ENCODE peak calls at places on chromosomes 3 and 15, in ten cellular contexts. One of them, this sample, is unnamed. For H3K9me3, the result is how much of the 10 kb centered on the place peaks cover.

GRCh38 chr3:190972840-190973270 is 110.4 kb upstream of the GMNC start:
- DNase-seq in suprapubic skin: no peak
- DNase-seq in left lung: no peak
- DNase-seq in PC-9: no peak
- DNase-seq in lower lobe of right lung: no peak
- DNase-seq in neural progenitor cell: no peak
- DNase-seq in trophoblast cell: no peak
- DNase-seq in neuronal stem cell: no peak
- DNase-seq in astrocyte: no peak
- DNase-seq in CD4-positive, CD25-positive, alpha-beta regulatory T cell: no peak
- DNase-seq in this sample: no peak

GRCh38 chr15:89631902-89632264 is 23.4 kb downstream of the KIF7 start:
- DNase-seq in left lung: no peak
- DNase-seq in neural progenitor cell: no peak
- DNase-seq in astrocyte: no peak
- DNase-seq in neuronal stem cell: no peak
- DNase-seq in CD4-positive, CD25-positive, alpha-beta regulatory T cell: no peak
- DNase-seq in trophoblast cell: no peak
- DNase-seq in PC-9: no peak
- DNase-seq in suprapubic skin: peak
- DNase-seq in lower lobe of right lung: no peak
- DNase-seq in this sample: no peak

GRCh38 chr15:70669966-70670658 is 93.2 kb downstream of the UACA start:
- DNase-seq in trophoblast cell: peak
- DNase-seq in suprapubic skin: no peak
- DNase-seq in CD4-positive, CD25-positive, alpha-beta regulatory T cell: no peak
- DNase-seq in lower lobe of right lung: no peak
- DNase-seq in neuronal stem cell: no peak
- DNase-seq in PC-9: no peak
- DNase-seq in astrocyte: no peak
- DNase-seq in left lung: no peak
- DNase-seq in neural progenitor cell: no peak
- DNase-seq in this sample: no peak

GRCh38 chr3:34924961-34925360 is 714.4 kb upstream of the ARPP21 start:
- DNase-seq in CD4-positive, CD25-positive, alpha-beta regulatory T cell: no peak
- DNase-seq in left lung: no peak
- DNase-seq in trophoblast cell: no peak
- DNase-seq in suprapubic skin: no peak
- DNase-seq in astrocyte: no peak
- DNase-seq in neuronal stem cell: no peak
- DNase-seq in neural progenitor cell: no peak
- DNase-seq in lower lobe of right lung: no peak
- DNase-seq in PC-9: no peak
- DNase-seq in this sample: no peak

GRCh38 chr3:143671641-143672040 is 176.6 kb downstream of the SLC9A9 start:
- DNase-seq in trophoblast cell: no peak
- DNase-seq in suprapubic skin: no peak
- DNase-seq in lower lobe of right lung: no peak
- DNase-seq in left lung: no peak
- DNase-seq in PC-9: no peak
- DNase-seq in neural progenitor cell: no peak
- DNase-seq in neuronal stem cell: no peak
- DNase-seq in CD4-positive, CD25-positive, alpha-beta regulatory T cell: no peak
- DNase-seq in astrocyte: no peak
- DNase-seq in this sample: no peak

GRCh38 chr3:59052803-59053411 is 3.1 kb upstream of the CFAP20DC start:
- DNase-seq in PC-9: no peak
- DNase-seq in suprapubic skin: no peak
- DNase-seq in astrocyte: peak
- DNase-seq in CD4-positive, CD25-positive, alpha-beta regulatory T cell: peak
- DNase-seq in neuronal stem cell: no peak
- DNase-seq in lower lobe of right lung: no peak
- DNase-seq in left lung: no peak
- DNase-seq in neural progenitor cell: peak
- DNase-seq in trophoblast cell: no peak
- DNase-seq in this sample: no peak

GRCh38 chr3:143327388-143327787 is 207.8 kb downstream of the CHST2 start:
- DNase-seq in PC-9: no peak
- DNase-seq in trophoblast cell: no peak
- DNase-seq in CD4-positive, CD25-positive, alpha-beta regulatory T cell: no peak
- DNase-seq in neural progenitor cell: no peak
- DNase-seq in left lung: no peak
- DNase-seq in lower lobe of right lung: no peak
- DNase-seq in suprapubic skin: no peak
- DNase-seq in neuronal stem cell: no peak
- DNase-seq in astrocyte: no peak
- DNase-seq in this sample: no peak

GRCh38 chr3:131526801-131527347 is 24.1 kb upstream of the MRPL3 start:
- DNase-seq in astrocyte: peak
- DNase-seq in PC-9: peak
- DNase-seq in trophoblast cell: peak
- DNase-seq in lower lobe of right lung: peak
- DNase-seq in suprapubic skin: no peak
- DNase-seq in neural progenitor cell: peak
- DNase-seq in left lung: peak
- DNase-seq in neuronal stem cell: peak
- DNase-seq in CD4-positive, CD25-positive, alpha-beta regulatory T cell: no peak
- DNase-seq in this sample: no peak

GRCh38 chr15:80985976-80986375 is 3.6 kb downstream of the MESD start:
- DNase-seq in astrocyte: no peak
- DNase-seq in CD4-positive, CD25-positive, alpha-beta regulatory T cell: no peak
- DNase-seq in neural progenitor cell: no peak
- DNase-seq in PC-9: no peak
- DNase-seq in left lung: no peak
- DNase-seq in neuronal stem cell: no peak
- DNase-seq in trophoblast cell: no peak
- DNase-seq in suprapubic skin: no peak
- DNase-seq in lower lobe of right lung: no peak
- DNase-seq in this sample: no peak

GRCh38 chr15:33468740-33469139 is 158.0 kb downstream of the RYR3 start:
- DNase-seq in neuronal stem cell: no peak
- DNase-seq in left lung: no peak
- DNase-seq in PC-9: no peak
- DNase-seq in neural progenitor cell: no peak
- DNase-seq in suprapubic skin: no peak
- DNase-seq in trophoblast cell: no peak
- DNase-seq in astrocyte: no peak
- DNase-seq in lower lobe of right lung: no peak
- DNase-seq in CD4-positive, CD25-positive, alpha-beta regulatory T cell: no peak
- DNase-seq in this sample: no peak

GRCh38 chr3:190083631-190084030 is 37.1 kb downstream of the P3H2 start:
- DNase-seq in left lung: no peak
- DNase-seq in suprapubic skin: no peak
- DNase-seq in neural progenitor cell: no peak
- DNase-seq in PC-9: no peak
- DNase-seq in neuronal stem cell: no peak
- DNase-seq in trophoblast cell: no peak
- DNase-seq in astrocyte: no peak
- DNase-seq in CD4-positive, CD25-positive, alpha-beta regulatory T cell: no peak
- DNase-seq in lower lobe of right lung: no peak
- DNase-seq in this sample: no peak

GRCh38 chr3:10137178-10137577 is 4.4 kb upstream of the VHL start:
- DNase-seq in neural progenitor cell: no peak
- DNase-seq in left lung: no peak
- DNase-seq in trophoblast cell: peak
- DNase-seq in suprapubic skin: no peak
- DNase-seq in CD4-positive, CD25-positive, alpha-beta regulatory T cell: no peak
- DNase-seq in astrocyte: no peak
- DNase-seq in lower lobe of right lung: no peak
- DNase-seq in PC-9: peak
- DNase-seq in neuronal stem cell: no peak
- DNase-seq in this sample: no peak

GRCh38 chr3:126180477-126181397 is at the start of gene ALDH1L1:
- DNase-seq in neuronal stem cell: peak
- DNase-seq in left lung: peak
- DNase-seq in CD4-positive, CD25-positive, alpha-beta regulatory T cell: no peak
- DNase-seq in trophoblast cell: peak
- DNase-seq in astrocyte: peak
- DNase-seq in neural progenitor cell: peak
- DNase-seq in suprapubic skin: no peak
- DNase-seq in PC-9: peak
- DNase-seq in lower lobe of right lung: peak
- DNase-seq in this sample: no peak

GRCh38 chr3:94961423-94962100 is 898.7 kb downstream of the NSUN3 start:
- DNase-seq in lower lobe of right lung: no peak
- DNase-seq in neuronal stem cell: no peak
- DNase-seq in astrocyte: no peak
- DNase-seq in neural progenitor cell: no peak
- DNase-seq in CD4-positive, CD25-positive, alpha-beta regulatory T cell: no peak
- DNase-seq in left lung: no peak
- DNase-seq in trophoblast cell: peak
- DNase-seq in suprapubic skin: no peak
- DNase-seq in PC-9: no peak
- DNase-seq in this sample: no peak

GRCh38 chr3:194139085-194139976 is 3.4 kb downstream of the HES1 start:
- DNase-seq in lower lobe of right lung: no peak
- DNase-seq in trophoblast cell: no peak
- DNase-seq in neural progenitor cell: peak
- DNase-seq in PC-9: peak
- DNase-seq in left lung: no peak
- DNase-seq in astrocyte: peak
- DNase-seq in suprapubic skin: no peak
- DNase-seq in CD4-positive, CD25-positive, alpha-beta regulatory T cell: no peak
- DNase-seq in neuronal stem cell: peak
- DNase-seq in this sample: no peak

GRCh38 chr3:134126153-134126552 is 96.4 kb upstream of the SLCO2A1 start:
- DNase-seq in astrocyte: no peak
- DNase-seq in PC-9: no peak
- DNase-seq in CD4-positive, CD25-positive, alpha-beta regulatory T cell: no peak
- DNase-seq in neuronal stem cell: no peak
- DNase-seq in left lung: no peak
- DNase-seq in lower lobe of right lung: no peak
- DNase-seq in neural progenitor cell: no peak
- DNase-seq in trophoblast cell: no peak
- DNase-seq in suprapubic skin: no peak
- DNase-seq in this sample: no peak
- H3K9me3 ChIP-seq in astrocyte: under half
- H3K9me3 ChIP-seq in PC-9: under half
- H3K9me3 ChIP-seq in CD4-positive, CD25-positive, alpha-beta regulatory T cell: under half
- H3K9me3 ChIP-seq in neuronal stem cell: under half
- H3K9me3 ChIP-seq in left lung: under half
- H3K9me3 ChIP-seq in lower lobe of right lung: under half
- H3K9me3 ChIP-seq in neural progenitor cell: under half
- H3K9me3 ChIP-seq in trophoblast cell: under half
- H3K9me3 ChIP-seq in suprapubic skin: under half
- H3K9me3 ChIP-seq in this sample: under half

GRCh38 chr15:25067725-25068309 is 113.0 kb downstream of the SNRPN start:
- DNase-seq in left lung: no peak
- DNase-seq in neuronal stem cell: no peak
- DNase-seq in neural progenitor cell: no peak
- DNase-seq in CD4-positive, CD25-positive, alpha-beta regulatory T cell: no peak
- DNase-seq in trophoblast cell: no peak
- DNase-seq in PC-9: no peak
- DNase-seq in astrocyte: no peak
- DNase-seq in lower lobe of right lung: no peak
- DNase-seq in suprapubic skin: no peak
- DNase-seq in this sample: no peak
- H3K9me3 ChIP-seq in left lung: half or more
- H3K9me3 ChIP-seq in neuronal stem cell: half or more
- H3K9me3 ChIP-seq in neural progenitor cell: under half
- H3K9me3 ChIP-seq in CD4-positive, CD25-positive, alpha-beta regulatory T cell: half or more
- H3K9me3 ChIP-seq in trophoblast cell: half or more
- H3K9me3 ChIP-seq in PC-9: under half
- H3K9me3 ChIP-seq in astrocyte: half or more
- H3K9me3 ChIP-seq in lower lobe of right lung: half or more
- H3K9me3 ChIP-seq in suprapubic skin: half or more
- H3K9me3 ChIP-seq in this sample: half or more

GRCh38 chr15:79914728-79915127 is 17.9 kb upstream of the MTHFS start:
- DNase-seq in neuronal stem cell: no peak
- DNase-seq in astrocyte: no peak
- DNase-seq in suprapubic skin: no peak
- DNase-seq in neural progenitor cell: no peak
- DNase-seq in trophoblast cell: no peak
- DNase-seq in lower lobe of right lung: no peak
- DNase-seq in left lung: no peak
- DNase-seq in PC-9: no peak
- DNase-seq in CD4-positive, CD25-positive, alpha-beta regulatory T cell: no peak
- DNase-seq in this sample: no peak

GRCh38 chr15:79919090-79919748 is 22.4 kb upstream of the MTHFS start:
- DNase-seq in trophoblast cell: no peak
- DNase-seq in neural progenitor cell: peak
- DNase-seq in PC-9: no peak
- DNase-seq in astrocyte: no peak
- DNase-seq in left lung: no peak
- DNase-seq in suprapubic skin: no peak
- DNase-seq in lower lobe of right lung: no peak
- DNase-seq in CD4-positive, CD25-positive, alpha-beta regulatory T cell: no peak
- DNase-seq in neuronal stem cell: no peak
- DNase-seq in this sample: no peak

GRCh38 chr15:79919749-79920511 is 23.1 kb upstream of the MTHFS start:
- DNase-seq in CD4-positive, CD25-positive, alpha-beta regulatory T cell: no peak
- DNase-seq in neural progenitor cell: peak
- DNase-seq in PC-9: no peak
- DNase-seq in lower lobe of right lung: no peak
- DNase-seq in left lung: no peak
- DNase-seq in trophoblast cell: no peak
- DNase-seq in neuronal stem cell: no peak
- DNase-seq in astrocyte: no peak
- DNase-seq in suprapubic skin: no peak
- DNase-seq in this sample: no peak

GRCh38 chr15:79916424-79916823 is 19.6 kb upstream of the MTHFS start:
- DNase-seq in astrocyte: no peak
- DNase-seq in PC-9: no peak
- DNase-seq in suprapubic skin: no peak
- DNase-seq in neuronal stem cell: no peak
- DNase-seq in left lung: no peak
- DNase-seq in lower lobe of right lung: no peak
- DNase-seq in CD4-positive, CD25-positive, alpha-beta regulatory T cell: no peak
- DNase-seq in neural progenitor cell: no peak
- DNase-seq in trophoblast cell: no peak
- DNase-seq in this sample: no peak

DNA sequence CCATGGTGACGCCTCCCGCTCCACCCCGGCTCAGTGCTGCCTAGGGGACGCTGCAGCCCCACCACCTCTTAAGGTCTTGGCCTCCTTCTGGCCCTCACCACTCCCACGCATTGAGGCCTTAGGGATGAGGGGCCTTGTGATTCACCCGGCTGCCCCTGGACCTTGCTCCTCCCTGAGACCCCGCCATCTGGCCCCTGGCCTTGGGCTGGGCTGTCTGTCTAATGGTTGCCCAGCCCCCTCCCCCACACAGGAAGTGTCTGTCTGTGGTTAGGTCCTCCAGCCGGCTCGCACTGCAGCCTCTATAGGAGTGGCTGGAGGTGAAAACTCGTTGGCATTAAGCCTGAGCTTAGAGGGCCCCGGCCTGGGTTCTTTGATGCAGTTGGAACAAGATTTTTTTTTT is 21.5 kb upstream of the MTHFS start:
- DNase-seq in left lung: no peak
- DNase-seq in neuronal stem cell: no peak
- DNase-seq in lower lobe of right lung: peak
- DNase-seq in trophoblast cell: no peak
- DNase-seq in astrocyte: no peak
- DNase-seq in neural progenitor cell: peak
- DNase-seq in suprapubic skin: no peak
- DNase-seq in CD4-positive, CD25-positive, alpha-beta regulatory T cell: no peak
- DNase-seq in PC-9: no peak
- DNase-seq in this sample: no peak
- H3K9me3 ChIP-seq in left lung: half or more
- H3K9me3 ChIP-seq in neuronal stem cell: half or more
- H3K9me3 ChIP-seq in lower lobe of right lung: half or more
- H3K9me3 ChIP-seq in trophoblast cell: under half
- H3K9me3 ChIP-seq in astrocyte: under half
- H3K9me3 ChIP-seq in neural progenitor cell: under half
- H3K9me3 ChIP-seq in suprapubic skin: half or more
- H3K9me3 ChIP-seq in CD4-positive, CD25-positive, alpha-beta regulatory T cell: half or more
- H3K9me3 ChIP-seq in PC-9: under half
- H3K9me3 ChIP-seq in this sample: under half

GRCh38 chr15:25052191-25052999 is 97.6 kb downstream of the SNRPN start:
- DNase-seq in CD4-positive, CD25-positive, alpha-beta regulatory T cell: no peak
- DNase-seq in trophoblast cell: no peak
- DNase-seq in neuronal stem cell: no peak
- DNase-seq in lower lobe of right lung: no peak
- DNase-seq in left lung: no peak
- DNase-seq in astrocyte: no peak
- DNase-seq in PC-9: no peak
- DNase-seq in suprapubic skin: peak
- DNase-seq in neural progenitor cell: no peak
- DNase-seq in this sample: no peak
- H3K9me3 ChIP-seq in CD4-positive, CD25-positive, alpha-beta regulatory T cell: half or more
- H3K9me3 ChIP-seq in trophoblast cell: half or more
- H3K9me3 ChIP-seq in neuronal stem cell: half or more
- H3K9me3 ChIP-seq in lower lobe of right lung: half or more
- H3K9me3 ChIP-seq in left lung: half or more
- H3K9me3 ChIP-seq in astrocyte: half or more
- H3K9me3 ChIP-seq in PC-9: under half
- H3K9me3 ChIP-seq in suprapubic skin: half or more
- H3K9me3 ChIP-seq in neural progenitor cell: under half
- H3K9me3 ChIP-seq in this sample: under half